ENCODE peak calls at places on chromosomes 13 and 19, in four cellular contexts. E is HL-60, X is A549, G is GM12878. L is an unnamed sample.

GRCh38 chr13:73667756-73668155 is 466.4 kb downstream of the KLF12 start:
- DNase-seq in E (no peak), X (no peak), G (no peak), L (no peak)

GRCh38 chr19:20612711-20613316 is 47.2 kb upstream of the ZNF737 start:
- DNase-seq in E (no peak), X (no peak), G (no peak), L (no peak)

GRCh38 chr19:44592451-44592890 is 20.9 kb upstream of the IGSF23 start:
- DNase-seq in E (no peak), X (no peak), G (no peak), L (no peak)

GRCh38 chr13:33536639-33537425 is 251.3 kb upstream of the STARD13 start:
- DNase-seq in E (no peak), X (no peak), G (no peak), L (no peak)

GRCh38 chr13:45092668-45093067 is 27.6 kb upstream of the GTF2F2 start:
- DNase-seq in E (peak), X (no peak), G (no peak), L (no peak)

GRCh38 chr13:28408235-28408848 is 86.6 kb downstream of the FLT1 start:
- DNase-seq in E (peak), X (no peak), G (no peak), L (no peak)

GRCh38 chr13:89294115-89294867 is 1623.1 kb downstream of the SLITRK5 start:
- DNase-seq in E (no peak), X (no peak), G (no peak), L (no peak)

GRCh38 chr19:14835011-14835410 is at the start of the genes OR7A5 and OR7C1:
- DNase-seq in E (no peak), X (no peak), G (no peak), L (no peak)

GRCh38 chr13:97205971-97206370 is 16.2 kb upstream of the MBNL2 start:
- DNase-seq in E (no peak), X (peak), G (no peak), L (no peak)

GRCh38 chr13:41411536-41411935 is 45.8 kb upstream of the RGCC start:
- DNase-seq in E (peak), X (no peak), G (no peak), L (peak)

GRCh38 chr13:67416047-67416925 is 186.2 kb upstream of the PCDH9 start:
- DNase-seq in E (peak), X (peak), G (no peak), L (no peak)

GRCh38 chr13:50713849-50714248 is 129.6 kb downstream of the DLEU7 start:
- DNase-seq in E (peak), X (no peak), G (peak), L (no peak)

GRCh38 chr19:48578891-48579290 is 26.9 kb downstream of the SULT2B1 start:
- DNase-seq in E (no peak), X (no peak), G (no peak), L (no peak)

GRCh38 chr19:1015061-1015781 is 5.7 kb downstream of the TMEM259 start:
- DNase-seq in E (no peak), X (no peak), G (no peak), L (no peak)

GRCh38 chr19:5903054-5903501 is 512 bp downstream of the NDUFA11 start:
- DNase-seq in E (no peak), X (no peak), G (no peak), L (no peak)

GRCh38 chr19:56566904-56567273 is 379 bp upstream of the ZNF470 start:
- DNase-seq in E (peak), X (peak), G (no peak), L (no peak)

GRCh38 chr19:1567116-1567847 is 843 bp downstream of the MEX3D start:
- DNase-seq in E (no peak), X (no peak), G (no peak), L (no peak)

GRCh38 chr19:45250832-45251451 is at the start of gene MARK4:
- DNase-seq in E (peak), X (peak), G (no peak), L (peak)

GRCh38 chr19:49873149-49873521 is 4.0 kb downstream of the AKT1S1 start:
- DNase-seq in E (no peak), X (no peak), G (no peak), L (no peak)

GRCh38 chr19:388691-389090 is 20.3 kb downstream of the C2CD4C start:
- DNase-seq in E (no peak), X (no peak), G (no peak), L (no peak)

GRCh38 chr19:38425810-38426466 is at the start of gene RASGRP4:
- DNase-seq in E (peak), X (no peak), G (no peak), L (no peak)

GRCh38 chr13:80033286-80033685 is 307.6 kb downstream of the SPRY2 start:
- DNase-seq in E (no peak), X (no peak), G (no peak), L (no peak)

GRCh38 chr13:80035096-80035495 is 305.8 kb downstream of the SPRY2 start:
- DNase-seq in E (no peak), X (no peak), G (no peak), L (no peak)

GRCh38 chr13:80029170-80029569 is 311.8 kb downstream of the SPRY2 start:
- DNase-seq in E (no peak), X (no peak), G (no peak), L (no peak)

DNA sequence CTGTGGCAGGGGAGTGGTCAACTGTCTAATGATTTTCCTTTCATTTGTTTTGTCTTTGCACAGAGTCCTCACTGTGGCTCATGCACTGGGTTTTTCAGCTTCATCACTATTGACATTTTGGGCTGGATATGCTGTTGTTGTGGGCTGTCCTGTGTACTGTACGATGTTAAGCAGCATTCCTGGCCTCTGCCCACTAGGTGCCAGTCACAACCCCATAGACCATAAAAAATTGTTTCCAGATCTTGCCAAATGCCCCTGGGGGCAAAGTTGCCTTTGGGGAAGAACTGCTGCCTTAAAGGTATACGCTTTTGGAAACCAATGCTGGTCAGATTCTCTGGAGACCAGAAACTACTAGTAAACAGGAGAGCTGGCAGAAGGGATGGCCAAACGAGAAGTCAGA is 310.4 kb downstream of the SPRY2 start:
- DNase-seq in E (peak), X (no peak), G (no peak), L (peak)
- TF ChIP-seq REST in E (no peak), X (no peak), G (no peak), L (no peak)

DNA sequence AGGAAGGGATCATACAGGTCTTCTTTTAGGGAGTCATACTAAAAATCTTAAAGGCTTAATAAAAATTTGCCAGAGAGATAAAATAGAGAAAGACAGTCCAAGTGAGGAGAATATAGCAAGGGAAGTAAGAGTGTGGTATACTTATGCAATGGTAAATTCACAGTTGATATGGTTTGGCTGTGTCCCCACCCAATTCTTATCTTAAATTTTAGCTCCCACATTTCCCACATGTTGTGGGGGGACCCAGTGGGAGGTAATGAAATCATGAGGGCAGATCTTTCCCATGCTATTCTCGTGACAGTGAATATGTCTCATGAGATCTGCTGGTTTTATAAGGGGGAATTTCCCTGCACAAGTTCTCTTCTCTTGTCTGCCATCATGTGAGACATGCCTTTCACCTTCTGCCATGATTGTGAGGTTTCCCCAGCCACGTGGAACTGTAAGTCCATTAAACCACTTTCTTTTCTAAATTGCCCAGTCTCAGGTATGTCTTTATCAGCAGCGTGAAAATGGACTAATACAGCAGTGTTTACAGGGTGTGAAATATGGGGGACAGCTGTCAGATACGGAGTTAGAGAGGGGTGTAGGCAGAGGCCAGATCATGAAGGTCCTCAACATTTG is 115.4 kb downstream of the UGGT2 start:
- DNase-seq in E (no peak), X (no peak), G (no peak), L (no peak)
- TF ChIP-seq REST in E (no peak), X (no peak), G (no peak), L (no peak)

DNA sequence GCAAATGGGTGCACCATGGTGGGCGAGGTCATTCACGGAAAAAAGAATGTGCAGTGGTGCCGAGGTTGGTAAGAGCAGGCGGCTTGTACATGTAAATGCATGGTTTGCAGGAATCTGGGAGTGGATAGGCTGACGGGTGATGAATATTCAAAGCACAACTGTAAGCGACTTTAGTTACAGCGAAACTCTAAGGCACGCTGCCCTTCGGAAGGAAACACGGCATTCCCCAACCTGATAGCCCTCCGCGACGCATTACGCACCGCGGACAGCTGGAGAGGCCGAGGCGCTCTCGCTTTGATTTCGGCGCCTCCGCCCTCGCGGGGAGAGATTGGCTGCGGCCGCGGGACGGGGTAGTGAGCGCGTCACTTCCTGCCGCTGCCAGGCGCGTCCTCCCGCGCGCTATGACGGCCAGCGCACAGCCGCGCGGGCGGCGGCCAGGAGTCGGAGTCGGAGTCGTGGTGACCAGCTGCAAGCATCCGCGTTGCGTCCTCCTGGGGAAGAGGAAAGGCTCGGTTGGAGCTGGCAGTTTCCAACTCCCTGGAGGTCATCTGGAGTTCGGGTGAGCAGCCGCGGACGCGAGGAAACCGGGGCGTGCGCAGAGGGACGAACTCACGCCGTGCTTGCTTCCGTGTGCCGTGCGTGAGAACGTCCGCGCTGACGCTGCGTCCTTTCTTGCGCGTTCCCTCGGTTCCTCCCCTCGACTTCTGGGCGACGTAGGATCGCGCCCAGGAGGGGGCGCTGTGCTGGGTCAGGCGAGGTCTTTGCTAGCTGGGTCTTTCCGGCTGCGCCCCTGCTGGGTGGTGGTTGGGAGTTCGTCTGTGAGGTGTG is at the start of gene NUDT15:
- DNase-seq in E (peak), X (peak), G (peak), L (peak)
- TF ChIP-seq REST in E (peak), X (no peak), G (peak), L (no peak)

GRCh38 chr19:47315125-47315821 is 5.6 kb downstream of the C5AR1 start:
- DNase-seq in E (peak), X (peak), G (no peak), L (peak)
- TF ChIP-seq REST in E (no peak), X (no peak), G (no peak), L (no peak)

L was measured in HCT116.